ENCODE peak calls at places on chromosomes 13 and 19, in four cellular contexts. G is SK-N-SH, V is K562, U is HepG2. K is an unnamed sample. For H3K79me2, the result is how much of the 10 kb centered on the place peaks cover.

GRCh38 chr19:7868671-7869452 is 5.3 kb downstream of the PRR36 start:
- DNase-seq in U (peak), G (peak), V (peak), K (peak)

GRCh38 chr19:13557756-13558398 is 51.6 kb upstream of the CACNA1A start:
- DNase-seq in U (no peak), G (no peak), V (no peak), K (no peak)

GRCh38 chr19:33863436-33863835 is 66.8 kb downstream of the KCTD15 start:
- DNase-seq in U (no peak), V (no peak), G (no peak), K (no peak)

GRCh38 chr19:1259206-1259872 is 9.8 kb upstream of the CIRBP start:
- DNase-seq in U (peak), V (peak), G (peak), K (peak)

GRCh38 chr13:71879129-71879535 is 12.1 kb upstream of the DACH1 start:
- DNase-seq in V (peak), G (peak), U (peak), K (no peak)

GRCh38 chr13:59677966-59678814 is 485.5 kb downstream of the DIAPH3 start:
- DNase-seq in U (peak), V (peak), G (peak), K (no peak)

GRCh38 chr13:82002693-82003092 is 1661.8 kb upstream of the SPRY2 start:
- DNase-seq in G (no peak), U (no peak), V (no peak), K (no peak)

GRCh38 chr13:24228852-24229458 is 68.4 kb downstream of the SPATA13 start:
- DNase-seq in U (peak), G (peak), V (peak), K (no peak)

GRCh38 chr19:39765091-39766076 is 13.3 kb upstream of the LEUTX start:
- DNase-seq in G (peak), U (peak), V (peak), K (no peak)

GRCh38 chr13:31793246-31793645 is 53.9 kb downstream of the RXFP2 start:
- DNase-seq in U (no peak), V (no peak), G (no peak), K (no peak)

GRCh38 chr13:101941095-101941777 is 460.6 kb downstream of the FGF14 start:
- DNase-seq in G (peak), V (no peak), U (no peak), K (no peak)

GRCh38 chr13:66225071-66225470 is 1005.1 kb downstream of the PCDH9 start:
- DNase-seq in U (no peak), V (no peak), G (no peak), K (no peak)

GRCh38 chr13:97826421-97826965 is 127.0 kb upstream of the IPO5 start:
- DNase-seq in U (no peak), G (no peak), V (no peak), K (no peak)

GRCh38 chr19:6551091-6551490 is 20.3 kb downstream of the TNFSF9 start:
- DNase-seq in V (no peak), U (no peak), G (no peak), K (no peak)

GRCh38 chr13:79427265-79427664 is 21.2 kb upstream of the RBM26 start:
- DNase-seq in V (no peak), G (no peak), U (no peak), K (no peak)

GRCh38 chr13:50453238-50453637 is 390.3 kb downstream of the DLEU7 start:
- DNase-seq in G (no peak), V (no peak), U (no peak), K (no peak)

GRCh38 chr19:17871878-17872250 is at the start of gene SLC5A5:
- DNase-seq in V (peak), U (no peak), G (peak), K (no peak)

GRCh38 chr13:23433171-23434153 is at the start of gene SACS:
- DNase-seq in V (no peak), G (peak), U (no peak), K (no peak)

GRCh38 chr13:79271616-79272015 is 134.4 kb downstream of the RBM26 start:
- DNase-seq in V (no peak), U (no peak), G (no peak), K (no peak)

GRCh38 chr13:60887711-60888110 is 490.7 kb downstream of the TDRD3 start:
- DNase-seq in G (no peak), U (no peak), V (no peak), K (no peak)

GRCh38 chr13:107251321-107251720 is 683.4 kb upstream of the ARGLU1 start:
- DNase-seq in U (no peak), V (no peak), G (no peak), K (no peak)

GRCh38 chr19:508204-509150 is 1.2 kb downstream of the TPGS1 start:
- DNase-seq in G (no peak), V (no peak), U (no peak), K (no peak)

GRCh38 chr13:43608400-43609137 is 178.2 kb downstream of the ENOX1 start:
- DNase-seq in G (no peak), V (no peak), U (no peak), K (no peak)

GRCh38 chr13:30376426-30377311 is 45.6 kb upstream of the UBE2L5 start:
- DNase-seq in U (no peak), G (no peak), V (no peak), K (peak)

DNA sequence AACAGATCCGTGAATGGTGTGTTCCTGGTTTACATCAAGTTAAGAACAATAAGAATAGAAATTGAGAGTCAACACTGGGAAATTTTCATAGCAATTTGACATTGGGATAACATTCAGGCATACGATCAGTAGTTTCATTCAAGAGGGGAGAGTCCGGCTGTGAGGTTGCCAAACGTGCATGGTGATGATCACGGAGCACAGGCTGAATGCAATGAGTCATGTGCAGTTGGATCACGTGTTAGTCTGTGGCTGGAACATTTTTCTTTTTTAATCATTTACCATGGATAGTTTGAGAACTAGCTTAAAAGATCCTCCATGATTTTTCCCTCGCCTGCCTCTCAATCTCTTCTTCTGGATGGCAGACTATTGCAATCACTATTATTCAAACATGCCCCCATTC is 2.5 kb upstream of the DCT start:
- DNase-seq in V (no peak), U (peak), G (no peak), K (no peak)
- TF ChIP-seq FOXM1 in V (no peak), U (no peak), G (no peak), K (no peak)

GRCh38 chr19:19042732-19043274 is 9.4 kb downstream of the ARMC6 start:
- DNase-seq in V (no peak), U (no peak), G (no peak), K (no peak)
- H3K79me2 ChIP-seq in V (under half), U (under half), G (under half), K (under half)

GRCh38 chr13:38358703-38359102 is 9.1 kb downstream of the UFM1 start:
- DNase-seq in U (no peak), V (no peak), G (no peak), K (no peak)

GRCh38 chr13:38369058-38369457 is 19.4 kb downstream of the UFM1 start:
- DNase-seq in U (no peak), V (no peak), G (no peak), K (no peak)

GRCh38 chr13:38366954-38367645 is 17.4 kb downstream of the UFM1 start:
- DNase-seq in U (no peak), G (no peak), V (no peak), K (no peak)

GRCh38 chr13:38361551-38362262 is 12.1 kb downstream of the UFM1 start:
- DNase-seq in U (no peak), G (no peak), V (no peak), K (no peak)

GRCh38 chr13:38363219-38363618 is 13.6 kb downstream of the UFM1 start:
- DNase-seq in G (no peak), V (no peak), U (no peak), K (no peak)
- TF ChIP-seq FOXM1 in G (no peak), V (no peak), U (no peak), K (no peak)

GRCh38 chr19:10660346-10660745 is 6.2 kb downstream of the ILF3 start:
- DNase-seq in U (no peak), G (no peak), V (no peak), K (no peak)
- H3K79me2 ChIP-seq in U (half or more), G (half or more), V (half or more), K (half or more)

DNA sequence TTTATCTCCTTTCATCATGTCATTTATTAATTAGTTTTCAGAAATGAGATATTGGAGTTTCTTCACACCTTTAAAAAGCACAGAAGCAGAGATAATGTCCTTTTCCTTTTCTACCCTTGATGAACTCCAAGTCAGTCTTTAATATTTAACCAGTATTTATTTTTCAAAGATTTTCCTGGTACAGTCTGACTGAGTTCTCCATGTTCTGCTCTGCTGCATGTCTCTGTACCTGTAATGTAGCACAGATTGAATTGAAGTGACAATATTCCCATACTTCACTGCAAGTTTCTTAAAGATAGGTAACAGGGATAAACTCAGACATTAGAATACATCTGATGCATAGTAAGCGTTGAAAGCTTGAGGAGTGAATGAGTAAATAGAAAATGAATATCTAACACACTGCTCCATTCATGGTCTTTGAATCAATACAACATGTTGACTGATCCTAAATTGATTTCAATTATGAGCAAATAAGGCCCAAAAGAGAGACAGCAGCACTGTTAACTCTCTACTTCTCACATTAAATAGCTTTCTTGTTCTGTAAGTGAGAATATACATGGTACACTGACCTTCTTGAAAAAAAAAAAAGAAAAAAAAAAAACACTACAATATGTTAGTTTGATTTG is 1323.6 kb upstream of the PRR20A start:
- DNase-seq in V (no peak), G (no peak), U (no peak), K (no peak)
- TF ChIP-seq FOXM1 in V (no peak), G (no peak), U (no peak), K (no peak)

GRCh38 chr19:3837332-3837731 is 31.5 kb downstream of the ZFR2 start:
- DNase-seq in G (no peak), V (no peak), U (no peak), K (no peak)
- H3K79me2 ChIP-seq in G (under half), V (under half), U (under half), K (under half)

DNA sequence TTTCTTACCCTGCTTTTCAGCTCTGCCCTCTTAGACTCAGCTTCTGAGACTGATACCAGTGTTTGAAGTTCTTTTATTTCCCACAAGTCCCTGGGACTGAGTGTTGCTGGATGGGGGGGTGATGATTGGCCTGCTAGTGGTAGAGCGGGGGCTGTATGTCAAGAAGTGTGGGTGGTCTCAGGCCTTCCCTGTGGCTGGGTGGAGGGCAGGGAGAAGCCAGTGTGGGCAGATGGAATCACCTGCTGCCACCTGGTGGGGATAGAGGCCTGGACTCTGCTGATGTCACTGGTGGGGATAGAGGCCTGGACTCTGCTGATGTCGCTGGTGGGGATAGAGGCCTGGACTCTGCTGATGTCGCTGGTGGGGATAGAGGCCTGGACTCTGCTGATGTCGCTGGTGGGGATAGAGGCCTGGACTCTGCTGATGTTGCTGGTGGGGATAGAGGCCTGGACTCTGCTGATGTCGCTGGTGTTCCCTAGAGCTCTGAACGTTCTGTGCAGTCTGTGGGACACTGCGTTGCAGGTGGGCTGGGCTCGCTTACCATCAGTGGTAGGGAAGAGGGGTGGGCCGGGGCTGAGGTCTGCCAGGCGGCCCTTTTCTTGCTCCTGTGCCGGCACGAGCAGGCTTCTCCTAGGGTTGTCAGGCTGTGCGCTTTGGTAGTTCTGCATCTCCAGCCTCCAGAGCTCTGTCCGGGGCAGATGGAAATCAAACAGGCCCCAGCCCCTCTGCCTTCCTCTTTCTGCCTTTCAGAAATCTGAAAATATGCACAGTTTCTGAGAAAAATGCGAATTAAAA is 101.3 kb downstream of the ARHGEF7 start:
- DNase-seq in V (peak), U (peak), G (peak), K (no peak)
- TF ChIP-seq FOXM1 in V (no peak), U (no peak), G (no peak), K (no peak)